ENCODE peak calls at places on chromosomes 4 and X, in four cellular contexts. A is IMR-90, H is GM12878, Z is K562. V is an unnamed sample.

GRCh38 chr4:86587016-86587713 is 7.0 kb upstream of the PTPN13 start:
- DNase-seq in Z (no peak), A (no peak), H (no peak), V (no peak)

GRCh38 chr4:153113061-153113837 is 91.0 kb upstream of the TRIM2 start:
- DNase-seq in A (peak), H (no peak), Z (no peak), V (no peak)

GRCh38 chrX:19566359-19567141 is 51.2 kb upstream of the MAP3K15 start:
- DNase-seq in Z (no peak), H (peak), A (peak), V (no peak)

GRCh38 chr4:1215347-1216075 is 33.4 kb downstream of the CTBP1 start:
- DNase-seq in H (peak), A (no peak), Z (no peak), V (no peak)

GRCh38 chr4:169054879-169055278 is 44.8 kb upstream of the CBR4 start:
- DNase-seq in H (no peak), A (no peak), Z (no peak), V (no peak)

GRCh38 chrX:680062-680461 is 49.5 kb downstream of the SHOX start:
- DNase-seq in Z (no peak), A (no peak), H (no peak), V (no peak)

GRCh38 chr4:112266823-112267222 is 18.9 kb downstream of the TIFA start:
- DNase-seq in Z (peak), H (no peak), A (peak), V (peak)

GRCh38 chr4:7041246-7041645 is 1.9 kb upstream of the TADA2B start:
- DNase-seq in Z (no peak), H (no peak), A (no peak), V (no peak)

GRCh38 chr4:153095448-153096204 is 108.6 kb upstream of the TRIM2 start:
- DNase-seq in A (peak), Z (no peak), H (no peak), V (no peak)

GRCh38 chr4:3202836-3203820 is 45.8 kb upstream of the MSANTD1 start:
- DNase-seq in H (no peak), Z (no peak), A (no peak), V (no peak)

GRCh38 chr4:67522851-67523671 is 22.2 kb downstream of the CENPC start:
- DNase-seq in H (no peak), A (peak), Z (peak), V (no peak)

GRCh38 chr4:41365726-41366125 is 109.0 kb downstream of the UCHL1 start:
- DNase-seq in A (no peak), H (no peak), Z (no peak), V (no peak)

GRCh38 chrX:69163936-69164741 is 1.1 kb downstream of the PJA1 start:
- DNase-seq in H (no peak), A (no peak), Z (peak), V (no peak)

DNA sequence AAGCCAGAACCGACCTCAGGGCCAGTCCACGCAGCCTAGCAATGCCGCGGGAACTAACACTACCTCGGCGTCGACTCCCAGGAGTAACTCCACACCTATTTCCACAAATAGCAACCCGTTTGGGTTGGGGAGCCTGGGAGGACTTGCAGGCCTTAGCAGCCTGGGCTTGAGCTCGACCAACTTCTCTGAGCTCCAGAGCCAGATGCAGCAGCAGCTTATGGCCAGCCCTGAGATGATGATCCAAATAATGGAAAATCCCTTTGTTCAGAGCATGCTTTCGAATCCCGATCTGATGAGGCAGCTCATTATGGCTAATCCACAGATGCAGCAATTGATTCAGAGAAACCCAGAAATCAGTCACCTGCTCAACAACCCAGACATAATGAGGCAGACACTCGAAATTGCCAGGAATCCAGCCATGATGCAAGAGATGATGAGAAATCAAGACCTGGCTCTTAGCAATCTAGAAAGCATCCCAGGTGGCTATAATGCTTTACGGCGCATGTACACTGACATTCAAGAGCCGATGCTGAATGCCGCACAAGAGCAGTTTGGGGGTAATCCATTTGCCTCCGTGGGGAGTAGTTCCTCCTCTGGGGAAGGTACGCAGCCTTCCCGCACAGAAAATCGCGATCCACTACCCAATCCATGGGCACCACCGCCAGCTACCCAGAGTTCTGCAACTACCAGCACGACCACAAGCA is 907 bp downstream of the UBQLN2 start:
- DNase-seq in H (no peak), A (peak), Z (peak), V (peak)
- TF ChIP-seq ELK1 in H (no peak), A (no peak), Z (no peak), V (no peak)

DNA sequence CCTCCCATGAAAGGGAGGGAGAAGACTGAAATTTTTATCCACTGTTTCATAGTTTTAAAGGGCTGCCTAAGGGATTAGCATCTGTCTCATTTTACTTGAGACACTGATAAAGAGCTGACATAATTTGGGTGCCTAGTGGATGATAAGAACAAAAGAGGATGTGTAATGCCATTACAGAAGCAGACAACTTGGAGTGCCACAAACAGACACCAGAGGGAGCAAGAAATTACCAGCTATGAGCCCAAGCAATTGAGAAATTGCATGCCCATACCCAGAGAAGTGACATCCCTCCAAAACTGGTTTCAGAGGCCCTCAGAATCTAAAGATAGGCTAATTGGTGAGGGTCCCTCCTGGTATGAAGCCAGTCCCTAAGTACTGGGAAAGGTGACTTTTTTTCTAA is 38.5 kb upstream of the POU3F4 start:
- DNase-seq in H (no peak), A (peak), Z (peak), V (peak)
- TF ChIP-seq ELK1 in H (no peak), A (no peak), Z (no peak), V (no peak)

GRCh38 chr4:186717556-186717955 is 6.1 kb downstream of the FAT1 start:
- DNase-seq in H (no peak), A (no peak), Z (no peak), V (no peak)
- TF ChIP-seq ELK1 in H (no peak), A (no peak), Z (no peak), V (no peak)

DNA sequence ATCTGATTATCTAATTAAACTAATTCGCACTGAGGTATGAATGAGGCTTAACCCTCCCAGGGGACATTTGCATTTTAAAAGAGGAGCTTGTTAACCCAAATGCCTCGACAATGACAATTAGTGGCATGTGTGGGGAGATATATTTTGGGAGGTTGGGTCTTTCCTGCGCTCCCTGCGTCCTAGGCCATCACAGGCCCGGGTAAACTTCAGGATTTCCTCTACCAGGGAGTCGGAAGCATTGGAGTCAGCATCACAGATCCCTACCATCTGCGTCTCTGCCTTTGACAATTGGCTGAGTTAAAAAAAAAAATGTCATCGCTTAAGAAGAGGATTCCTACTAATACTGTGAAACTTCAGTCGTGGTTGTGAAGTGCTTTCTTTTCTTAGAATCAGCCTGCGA is 50.6 kb downstream of the TENM3 start:
- DNase-seq in A (no peak), H (no peak), Z (no peak), V (no peak)
- TF ChIP-seq ELK1 in A (no peak), H (no peak), Z (no peak), V (no peak)

DNA sequence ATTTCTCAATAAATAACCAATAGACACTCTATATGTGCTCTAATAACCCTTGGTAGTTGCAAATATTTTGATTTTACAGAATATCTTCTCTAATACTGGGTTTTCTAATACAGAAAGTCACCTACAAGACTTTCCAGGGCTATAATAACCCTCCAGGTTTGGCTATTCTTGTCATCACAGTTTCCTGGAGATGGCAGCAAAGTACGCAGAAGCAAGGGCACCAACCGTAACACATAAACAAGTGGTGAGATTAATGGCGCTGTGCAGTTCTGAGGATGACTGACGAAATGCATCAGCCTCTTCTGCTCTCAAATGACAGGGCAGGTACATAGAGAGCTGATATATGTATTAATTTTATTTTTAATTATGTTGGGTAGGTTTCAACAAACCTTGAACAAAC is 122.4 kb downstream of the C4orf33 start:
- DNase-seq in A (no peak), Z (no peak), H (no peak), V (peak)
- TF ChIP-seq ELK1 in A (no peak), Z (no peak), H (no peak), V (no peak)

GRCh38 chr4:78606035-78606434 is 54.5 kb downstream of the ANXA3 start:
- DNase-seq in A (no peak), Z (no peak), H (no peak), V (no peak)
- TF ChIP-seq ELK1 in A (no peak), Z (no peak), H (no peak), V (no peak)

DNA sequence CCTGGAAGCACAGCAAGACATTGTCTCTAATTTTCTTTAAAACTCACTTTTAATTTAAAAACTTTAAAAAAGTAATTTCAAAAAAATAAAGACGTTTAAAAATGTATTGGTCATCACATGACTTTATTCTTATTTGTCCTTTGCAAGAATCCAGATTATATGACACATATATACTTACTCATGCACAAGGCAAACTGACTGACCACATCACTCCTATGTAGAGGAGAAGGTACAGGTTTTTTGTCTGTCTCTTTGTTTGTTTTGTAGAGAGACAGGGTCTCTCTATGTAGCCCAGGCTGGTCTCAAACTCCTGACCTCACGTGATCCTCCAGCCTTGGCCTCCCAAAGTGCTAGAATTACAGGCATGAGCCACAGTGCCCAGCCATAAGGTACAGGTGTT is 28.6 kb downstream of the MAML3 start:
- DNase-seq in A (peak), Z (no peak), H (no peak), V (no peak)
- TF ChIP-seq ELK1 in A (no peak), Z (no peak), H (no peak), V (no peak)

V was measured in A549.